ENCODE peak calls at places on chromosomes 13 and 19, in four cellular contexts. One of them, this sample, is unnamed.

GRCh38 chr19:18322318-18322758 is 538 bp downstream of the LSM4 start:
- DNase-seq in NCI-H345: no peak
- DNase-seq in left lung: no peak
- DNase-seq in anterior cingulate cortex: no peak
- DNase-seq in this sample: no peak

GRCh38 chr13:110409581-110409992 is 102.5 kb downstream of the COL4A2 start:
- DNase-seq in NCI-H345: no peak
- DNase-seq in anterior cingulate cortex: no peak
- DNase-seq in left lung: no peak
- DNase-seq in this sample: no peak

GRCh38 chr13:102443234-102443633 is 41.4 kb upstream of the FGF14 start:
- DNase-seq in NCI-H345: peak
- DNase-seq in anterior cingulate cortex: no peak
- DNase-seq in left lung: no peak
- DNase-seq in this sample: no peak

GRCh38 chr13:20064128-20064527 is 96.7 kb downstream of the GJA3 start:
- DNase-seq in NCI-H345: no peak
- DNase-seq in anterior cingulate cortex: no peak
- DNase-seq in left lung: no peak
- DNase-seq in this sample: no peak

GRCh38 chr19:35715981-35716734 is 1.6 kb upstream of the KMT2B start:
- DNase-seq in anterior cingulate cortex: no peak
- DNase-seq in NCI-H345: peak
- DNase-seq in left lung: peak
- DNase-seq in this sample: peak

GRCh38 chr13:94232956-94233355 is 246.5 kb downstream of the DCT start:
- DNase-seq in NCI-H345: no peak
- DNase-seq in anterior cingulate cortex: no peak
- DNase-seq in left lung: no peak
- DNase-seq in this sample: no peak

GRCh38 chr13:31007392-31007791 is 74.9 kb downstream of the TEX26 start:
- DNase-seq in NCI-H345: no peak
- DNase-seq in left lung: no peak
- DNase-seq in anterior cingulate cortex: peak
- DNase-seq in this sample: no peak

GRCh38 chr19:41530761-41531301 is 45.1 kb upstream of the CEACAM21 start:
- DNase-seq in anterior cingulate cortex: no peak
- DNase-seq in left lung: no peak
- DNase-seq in NCI-H345: no peak
- DNase-seq in this sample: no peak

GRCh38 chr19:4379383-4380253 is 20.7 kb downstream of the SH3GL1 start:
- DNase-seq in NCI-H345: peak
- DNase-seq in left lung: peak
- DNase-seq in anterior cingulate cortex: no peak
- DNase-seq in this sample: peak

GRCh38 chr19:21569497-21569870 is 64.1 kb downstream of the ZNF429 start:
- DNase-seq in anterior cingulate cortex: peak
- DNase-seq in NCI-H345: no peak
- DNase-seq in left lung: peak
- DNase-seq in this sample: no peak

GRCh38 chr19:16801599-16801998 is 27.6 kb upstream of the SIN3B start:
- DNase-seq in anterior cingulate cortex: no peak
- DNase-seq in left lung: no peak
- DNase-seq in NCI-H345: no peak
- DNase-seq in this sample: no peak

GRCh38 chr19:45160870-45161714 is at the start of gene NKPD1:
- DNase-seq in NCI-H345: no peak
- DNase-seq in anterior cingulate cortex: no peak
- DNase-seq in left lung: peak
- DNase-seq in this sample: peak

GRCh38 chr19:1961545-1961878 is 20.5 kb downstream of the CSNK1G2 start:
- DNase-seq in anterior cingulate cortex: no peak
- DNase-seq in left lung: no peak
- DNase-seq in NCI-H345: no peak
- DNase-seq in this sample: no peak

GRCh38 chr19:17681505-17682125 is 6.5 kb downstream of the UNC13A start:
- DNase-seq in left lung: no peak
- DNase-seq in anterior cingulate cortex: no peak
- DNase-seq in NCI-H345: no peak
- DNase-seq in this sample: no peak

GRCh38 chr13:104522235-104523072 is 1456.2 kb upstream of the SLC10A2 start:
- DNase-seq in anterior cingulate cortex: no peak
- DNase-seq in left lung: peak
- DNase-seq in NCI-H345: no peak
- DNase-seq in this sample: peak

GRCh38 chr13:75612354-75612753 is 23.8 kb upstream of the LMO7 start:
- DNase-seq in NCI-H345: no peak
- DNase-seq in left lung: no peak
- DNase-seq in anterior cingulate cortex: no peak
- DNase-seq in this sample: no peak

GRCh38 chr13:33206425-33206824 is 79.1 kb downstream of the STARD13 start:
- DNase-seq in NCI-H345: no peak
- DNase-seq in left lung: no peak
- DNase-seq in anterior cingulate cortex: no peak
- DNase-seq in this sample: no peak

GRCh38 chr13:99159331-99160061 is 41.2 kb upstream of the UBAC2 start:
- DNase-seq in left lung: no peak
- DNase-seq in anterior cingulate cortex: no peak
- DNase-seq in NCI-H345: no peak
- DNase-seq in this sample: no peak

GRCh38 chr19:2529473-2529918 is 53.6 kb downstream of the GADD45B start:
- DNase-seq in NCI-H345: peak
- DNase-seq in left lung: peak
- DNase-seq in anterior cingulate cortex: no peak
- DNase-seq in this sample: no peak